ENCODE peak calls at places on chromosome 13, in seven cellular contexts. I is choroid plexus epithelial cell, P is astrocyte of the cerebellum, B is astrocyte of the spinal cord, Q is RWPE1, W is tibial nerve, H is MCF 10A. C is an unnamed sample.

GRCh38 chr13:43730642-43731041 is 56.1 kb downstream of the ENOX1 start:
- DNase-seq in H (peak; percentile 49), W (no peak), I (peak; percentile 70), P (no peak), Q (no peak), B (peak; percentile 62), C (no peak)

GRCh38 chr13:41196620-41197019 is 2.3 kb upstream of the KBTBD7 start:
- DNase-seq in B (no peak), Q (no peak), P (no peak), I (peak; percentile 43), H (peak; percentile 48), W (no peak), C (no peak)

GRCh38 chr13:94710081-94710809 is 2.1 kb downstream of the SOX21 start:
- DNase-seq in I (no peak), B (peak; percentile 23), Q (no peak), H (no peak), P (no peak), W (no peak), C (peak; percentile 29)

GRCh38 chr13:24243311-24243710 is 66.1 kb upstream of the C1QTNF9 start:
- DNase-seq in P (no peak), W (no peak), H (no peak), Q (no peak), B (no peak), I (no peak), C (no peak)

GRCh38 chr13:24038846-24039330 is 121.6 kb upstream of the SPATA13 start:
- DNase-seq in W (no peak), B (peak; percentile 60), P (peak; percentile 50), H (no peak), I (peak; percentile 49), Q (no peak), C (no peak)

GRCh38 chr13:77521595-77522367 is 13.7 kb upstream of the SCEL start:
- DNase-seq in P (peak; percentile 51), I (peak; percentile 68), W (no peak), H (peak; percentile 70), B (peak; percentile 67), Q (peak; percentile 69), C (no peak)

GRCh38 chr13:72782717-72783116 is 784 bp downstream of the PIBF1 start:
- DNase-seq in H (no peak), Q (no peak), B (peak; percentile 31), P (no peak), W (no peak), I (peak; percentile 22), C (no peak)

GRCh38 chr13:72181661-72182060 is 314.7 kb upstream of the DACH1 start:
- DNase-seq in P (peak; percentile 71), Q (no peak), W (no peak), I (no peak), B (peak; percentile 42), H (no peak), C (no peak)

GRCh38 chr13:90709329-90709728 is 638.2 kb upstream of the MIR17HG start:
- DNase-seq in H (no peak), Q (no peak), W (no peak), B (no peak), I (no peak), P (no peak), C (no peak)

GRCh38 chr13:112119192-112120030 is 52.5 kb downstream of the SOX1 start:
- DNase-seq in P (no peak), I (no peak), Q (no peak), H (no peak), B (no peak), W (no peak), C (no peak)

GRCh38 chr13:98977568-98978270 is at the start of gene DOCK9:
- DNase-seq in P (peak; percentile 88), I (peak; percentile 81), W (peak; percentile 53), B (peak; percentile 89), H (peak; percentile 49), Q (peak; percentile 39), C (no peak)

GRCh38 chr13:24127116-24127631 is 33.3 kb upstream of the SPATA13 start:
- DNase-seq in Q (no peak), P (no peak), I (peak; percentile 74), B (peak; percentile 49), H (no peak), W (no peak), C (peak; percentile 50)

GRCh38 chr13:89687066-89687465 is 1660.4 kb upstream of the MIR17HG start:
- DNase-seq in H (no peak), B (no peak), P (no peak), I (peak; percentile 16), W (no peak), Q (no peak), C (no peak)

GRCh38 chr13:75416327-75417005 is 65.5 kb downstream of the TBC1D4 start:
- DNase-seq in Q (no peak), P (no peak), H (no peak), B (no peak), W (no peak), I (no peak), C (no peak)

GRCh38 chr13:105207586-105208293 is 1327.7 kb downstream of the EFNB2 start:
- DNase-seq in I (peak; percentile 45), Q (no peak), P (no peak), H (no peak), B (no peak), W (no peak), C (no peak)

GRCh38 chr13:110697842-110698241 is 8.1 kb downstream of the CARS2 start:
- DNase-seq in B (no peak), H (no peak), Q (no peak), I (no peak), P (no peak), W (no peak), C (no peak)

DNA sequence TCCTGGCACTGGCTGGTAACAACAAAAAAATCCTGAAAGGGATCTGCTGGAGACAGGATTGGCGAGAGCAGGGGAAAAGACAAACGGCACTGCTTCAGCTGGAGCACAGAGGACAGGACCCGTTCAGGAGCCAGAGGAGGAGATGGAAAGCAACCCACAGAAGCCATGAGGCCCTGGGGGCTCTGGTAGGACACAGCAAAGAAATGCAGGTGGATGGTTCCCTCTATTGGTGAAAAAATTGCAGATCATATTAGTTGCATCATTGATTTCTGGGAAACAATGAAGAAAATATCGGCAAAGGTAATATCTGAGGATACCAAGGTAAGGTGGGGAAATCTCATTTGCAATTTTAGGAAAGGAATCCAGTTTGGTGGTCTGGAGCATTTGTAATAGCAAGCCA is 25.7 kb upstream of the TPP2 start:
- DNase-seq in P (no peak), B (no peak), W (no peak), H (peak; percentile 24), Q (no peak), I (no peak), C (no peak)
- TF ChIP-seq CTCF in P (no peak), B (peak; percentile 12), W (no peak), H (no peak), Q (no peak), I (peak; percentile 39), C (no peak)

GRCh38 chr13:55007681-55008080 is 1979.1 kb downstream of the OLFM4 start:
- DNase-seq in W (no peak), I (no peak), P (no peak), H (no peak), B (no peak), Q (no peak), C (no peak)
- TF ChIP-seq CTCF in W (no peak), I (no peak), P (no peak), H (no peak), B (no peak), Q (no peak), C (no peak)

GRCh38 chr13:25927363-25927762 is 124.5 kb downstream of the SHISA2 start:
- DNase-seq in P (no peak), W (no peak), H (no peak), Q (no peak), B (no peak), I (no peak), C (no peak)

GRCh38 chr13:25929816-25930215 is 122.0 kb downstream of the SHISA2 start:
- DNase-seq in H (no peak), P (no peak), B (no peak), Q (no peak), I (no peak), W (no peak), C (no peak)

GRCh38 chr13:25927966-25928365 is 123.8 kb downstream of the SHISA2 start:
- DNase-seq in B (peak; percentile 21), W (no peak), P (no peak), Q (no peak), H (no peak), I (no peak), C (no peak)

GRCh38 chr13:25930655-25931054 is 121.2 kb downstream of the SHISA2 start:
- DNase-seq in Q (no peak), I (no peak), W (no peak), H (no peak), B (no peak), P (no peak), C (no peak)

DNA sequence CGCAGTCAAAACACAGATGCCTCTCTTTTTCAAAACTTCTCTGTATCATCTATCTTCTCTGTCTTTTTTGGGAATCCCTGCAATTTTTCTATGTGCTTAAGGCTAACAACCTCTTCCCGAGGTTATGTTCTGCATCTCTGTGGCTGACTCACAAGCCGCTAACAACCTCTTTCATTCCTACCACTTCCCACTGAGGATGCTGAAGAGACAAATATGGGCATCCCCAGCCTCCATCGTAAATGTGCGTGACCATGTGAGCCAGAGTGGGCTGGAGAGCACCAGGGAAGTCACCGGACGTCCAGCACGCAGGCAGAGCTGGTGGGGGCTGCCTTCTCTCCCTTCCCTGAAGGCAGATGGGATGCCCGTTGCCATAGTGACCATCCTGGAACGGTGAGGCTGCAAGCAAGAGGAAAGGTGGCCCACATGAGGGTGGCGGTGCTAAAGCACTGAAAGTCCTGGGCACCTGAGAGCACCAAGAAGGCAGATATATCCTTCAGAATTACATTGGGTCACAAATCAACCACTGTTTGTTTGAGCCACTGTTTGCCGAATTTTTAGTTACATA is 122.8 kb downstream of the SHISA2 start:
- DNase-seq in W (no peak), B (peak; percentile 43), Q (no peak), P (no peak), I (peak; percentile 31), H (no peak), C (no peak)
- TF ChIP-seq CTCF in W (no peak), B (no peak), Q (no peak), P (no peak), I (no peak), H (no peak), C (no peak)

GRCh38 chr13:78759704-78760103 is 100.7 kb upstream of the OBI1 start:
- DNase-seq in Q (no peak), H (no peak), I (no peak), W (no peak), P (no peak), B (no peak), C (peak; percentile 4)
- TF ChIP-seq CTCF in Q (no peak), H (no peak), I (no peak), W (no peak), P (no peak), B (no peak), C (no peak)

DNA sequence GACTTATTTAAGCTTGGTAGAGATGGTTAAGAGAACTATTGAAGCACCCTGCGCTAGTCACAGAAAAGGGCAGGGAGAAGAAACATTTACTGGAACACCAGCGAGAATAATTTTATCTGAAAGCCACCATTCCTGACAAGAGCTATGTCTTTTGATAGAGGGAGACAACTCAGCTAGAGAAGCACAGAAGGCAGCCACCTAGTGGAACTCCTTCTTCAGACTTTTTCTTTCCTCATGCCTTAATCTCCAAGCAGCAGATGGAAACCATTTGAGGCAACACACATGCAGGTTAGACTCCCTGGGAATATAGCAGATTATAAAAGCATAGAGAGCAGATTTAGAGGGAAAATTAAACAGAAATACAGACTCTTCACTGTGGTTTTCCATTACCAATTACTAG is 813.4 kb downstream of the SLITRK6 start:
- DNase-seq in Q (no peak), W (no peak), I (peak; percentile 4), H (no peak), P (no peak), B (no peak), C (no peak)
- TF ChIP-seq CTCF in Q (no peak), W (no peak), I (no peak), H (no peak), P (no peak), B (peak; percentile 14), C (no peak)

C was measured in GM13976.